ENCODE peak calls at places on chromosome 4, in four cellular contexts. O, Z, U and P are unnamed samples.

GRCh38 chr4:8225704-8226443 is 26.8 kb downstream of the SH3TC1 start:
- DNase-seq in O (no peak), Z (peak), U (no peak), P (no peak)

GRCh38 chr4:41977709-41978108 is 3.8 kb upstream of the DCAF4L1 start:
- DNase-seq in O (no peak), Z (no peak), U (no peak), P (no peak)

GRCh38 chr4:40119344-40119743 is 62.7 kb downstream of the N4BP2 start:
- DNase-seq in O (no peak), Z (no peak), U (no peak), P (no peak)

GRCh38 chr4:55989716-55990115 is 41.0 kb downstream of the CEP135 start:
- DNase-seq in O (no peak), Z (no peak), U (no peak), P (no peak)

GRCh38 chr4:123421227-123421941 is 24.8 kb downstream of the SPRY1 start:
- DNase-seq in O (no peak), Z (no peak), U (no peak), P (no peak)

GRCh38 chr4:72351521-72351920 is 217.5 kb downstream of the ADAMTS3 start:
- DNase-seq in O (no peak), Z (no peak), U (no peak), P (no peak)

GRCh38 chr4:153474251-153474650 is 8.1 kb downstream of the TMEM131L start:
- DNase-seq in O (no peak), Z (no peak), U (no peak), P (no peak)

GRCh38 chr4:2290974-2291704 is 29.2 kb upstream of the MXD4 start:
- DNase-seq in O (peak), Z (no peak), U (no peak), P (peak)

GRCh38 chr4:119124314-119124713 is 11.3 kb upstream of the MYOZ2 start:
- DNase-seq in O (no peak), Z (no peak), U (peak), P (no peak)